ENCODE peak calls at places on chromosomes 2 and 18, in five cellular contexts. One of them, this sample, is unnamed.

GRCh38 chr2:171248205-171248662 is 87.5 kb upstream of the TLK1 start:
- DNase-seq in left ventricle myocardium inferior: no peak
- DNase-seq in adrenal gland: no peak
- DNase-seq in IMR-90: no peak
- DNase-seq in tibial nerve: no peak
- DNase-seq in this sample: no peak

GRCh38 chr2:68721482-68722071 is 13.0 kb upstream of the ARHGAP25 start:
- DNase-seq in left ventricle myocardium inferior: no peak
- DNase-seq in adrenal gland: no peak
- DNase-seq in IMR-90: no peak
- DNase-seq in tibial nerve: no peak
- DNase-seq in this sample: no peak

GRCh38 chr2:73063909-73064875 is 7.3 kb downstream of the SFXN5 start:
- DNase-seq in left ventricle myocardium inferior: no peak
- DNase-seq in adrenal gland: peak; percentile 62
- DNase-seq in IMR-90: peak; percentile 86
- DNase-seq in tibial nerve: no peak
- DNase-seq in this sample: no peak

GRCh38 chr2:111200333-111200879 is 79.7 kb downstream of the BCL2L11 start:
- DNase-seq in left ventricle myocardium inferior: no peak
- DNase-seq in adrenal gland: no peak
- DNase-seq in IMR-90: no peak
- DNase-seq in tibial nerve: no peak
- DNase-seq in this sample: no peak

GRCh38 chr2:181970160-181970794 is 15.4 kb upstream of the PPP1R1C start:
- DNase-seq in left ventricle myocardium inferior: no peak
- DNase-seq in adrenal gland: no peak
- DNase-seq in IMR-90: no peak
- DNase-seq in tibial nerve: no peak
- DNase-seq in this sample: no peak

GRCh38 chr2:1685078-1685956 is 59.0 kb downstream of the PXDN start:
- DNase-seq in left ventricle myocardium inferior: no peak
- DNase-seq in adrenal gland: no peak
- DNase-seq in IMR-90: no peak
- DNase-seq in tibial nerve: no peak
- DNase-seq in this sample: no peak

GRCh38 chr2:14903709-14904374 is 271.3 kb downstream of the LRATD1 start:
- DNase-seq in left ventricle myocardium inferior: no peak
- DNase-seq in adrenal gland: no peak
- DNase-seq in IMR-90: no peak
- DNase-seq in tibial nerve: no peak
- DNase-seq in this sample: no peak

GRCh38 chr18:57983965-57984364 is 60.1 kb upstream of the NEDD4L start:
- DNase-seq in left ventricle myocardium inferior: no peak
- DNase-seq in adrenal gland: no peak
- DNase-seq in IMR-90: no peak
- DNase-seq in tibial nerve: no peak
- DNase-seq in this sample: no peak

GRCh38 chr2:46841621-46842020 is 74.0 kb downstream of the MCFD2 start:
- DNase-seq in left ventricle myocardium inferior: no peak
- DNase-seq in adrenal gland: no peak
- DNase-seq in IMR-90: no peak
- DNase-seq in tibial nerve: no peak
- DNase-seq in this sample: no peak

GRCh38 chr18:78813898-78814297 is 165.7 kb upstream of the SALL3 start:
- DNase-seq in left ventricle myocardium inferior: no peak
- DNase-seq in adrenal gland: no peak
- DNase-seq in IMR-90: no peak
- DNase-seq in tibial nerve: no peak
- DNase-seq in this sample: no peak

GRCh38 chr18:51098082-51098481 is 68.1 kb downstream of the SMAD4 start:
- DNase-seq in left ventricle myocardium inferior: no peak
- DNase-seq in adrenal gland: peak; percentile 43
- DNase-seq in IMR-90: no peak
- DNase-seq in tibial nerve: no peak
- DNase-seq in this sample: no peak

GRCh38 chr2:150939087-150939486 is 322.6 kb downstream of the RBM43 start:
- DNase-seq in left ventricle myocardium inferior: no peak
- DNase-seq in adrenal gland: no peak
- DNase-seq in IMR-90: no peak
- DNase-seq in tibial nerve: no peak
- DNase-seq in this sample: no peak

GRCh38 chr2:61898810-61899209 is 6.7 kb upstream of the COMMD1 start:
- DNase-seq in left ventricle myocardium inferior: no peak
- DNase-seq in adrenal gland: no peak
- DNase-seq in IMR-90: peak; percentile 31
- DNase-seq in tibial nerve: no peak
- DNase-seq in this sample: no peak

GRCh38 chr2:75099521-75099922 is 99.8 kb downstream of the TACR1 start:
- DNase-seq in left ventricle myocardium inferior: no peak
- DNase-seq in adrenal gland: no peak
- DNase-seq in IMR-90: no peak
- DNase-seq in tibial nerve: no peak
- DNase-seq in this sample: no peak

GRCh38 chr2:82636411-82637020 is 1822.6 kb downstream of the SUCLG1 start:
- DNase-seq in left ventricle myocardium inferior: no peak
- DNase-seq in adrenal gland: no peak
- DNase-seq in IMR-90: no peak
- DNase-seq in tibial nerve: no peak
- DNase-seq in this sample: no peak

GRCh38 chr2:192729369-192729768 is 534.6 kb upstream of the TMEFF2 start:
- DNase-seq in left ventricle myocardium inferior: no peak
- DNase-seq in adrenal gland: no peak
- DNase-seq in IMR-90: no peak
- DNase-seq in tibial nerve: no peak
- DNase-seq in this sample: no peak

GRCh38 chr2:206443735-206444527 is 599 bp downstream of the ADAM23 start:
- DNase-seq in left ventricle myocardium inferior: peak; percentile 18
- DNase-seq in adrenal gland: no peak
- DNase-seq in IMR-90: peak; percentile 22
- DNase-seq in tibial nerve: no peak
- DNase-seq in this sample: no peak

GRCh38 chr2:5734866-5735861 is 43.0 kb downstream of the SOX11 start:
- DNase-seq in left ventricle myocardium inferior: no peak
- DNase-seq in adrenal gland: no peak
- DNase-seq in IMR-90: no peak
- DNase-seq in tibial nerve: no peak
- DNase-seq in this sample: no peak

GRCh38 chr2:119715409-119716295 is 36.7 kb downstream of the TMEM177 start:
- DNase-seq in left ventricle myocardium inferior: no peak
- DNase-seq in adrenal gland: no peak
- DNase-seq in IMR-90: no peak
- DNase-seq in tibial nerve: no peak
- DNase-seq in this sample: no peak

GRCh38 chr2:23513881-23514793 is 129.2 kb downstream of the KLHL29 start:
- DNase-seq in left ventricle myocardium inferior: no peak
- DNase-seq in adrenal gland: no peak
- DNase-seq in IMR-90: no peak
- DNase-seq in tibial nerve: no peak
- DNase-seq in this sample: no peak
- TF ChIP-seq CTCF in left ventricle myocardium inferior: no peak
- TF ChIP-seq CTCF in adrenal gland: no peak
- TF ChIP-seq CTCF in IMR-90: no peak
- TF ChIP-seq CTCF in tibial nerve: no peak
- TF ChIP-seq CTCF in this sample: no peak

GRCh38 chr2:44424211-44424610 is 62.5 kb downstream of the CAMKMT start:
- DNase-seq in left ventricle myocardium inferior: no peak
- DNase-seq in adrenal gland: no peak
- DNase-seq in IMR-90: no peak
- DNase-seq in tibial nerve: no peak
- DNase-seq in this sample: no peak
- H3K9me3 ChIP-seq in left ventricle myocardium inferior: no peaks in the 10 kb centered on the region
- H3K9me3 ChIP-seq in adrenal gland: no peaks in the 10 kb centered on the region
- H3K9me3 ChIP-seq in IMR-90: no peaks in the 10 kb centered on the region
- H3K9me3 ChIP-seq in tibial nerve: no peaks in the 10 kb centered on the region
- H3K9me3 ChIP-seq in this sample: no peaks in the 10 kb centered on the region

DNA sequence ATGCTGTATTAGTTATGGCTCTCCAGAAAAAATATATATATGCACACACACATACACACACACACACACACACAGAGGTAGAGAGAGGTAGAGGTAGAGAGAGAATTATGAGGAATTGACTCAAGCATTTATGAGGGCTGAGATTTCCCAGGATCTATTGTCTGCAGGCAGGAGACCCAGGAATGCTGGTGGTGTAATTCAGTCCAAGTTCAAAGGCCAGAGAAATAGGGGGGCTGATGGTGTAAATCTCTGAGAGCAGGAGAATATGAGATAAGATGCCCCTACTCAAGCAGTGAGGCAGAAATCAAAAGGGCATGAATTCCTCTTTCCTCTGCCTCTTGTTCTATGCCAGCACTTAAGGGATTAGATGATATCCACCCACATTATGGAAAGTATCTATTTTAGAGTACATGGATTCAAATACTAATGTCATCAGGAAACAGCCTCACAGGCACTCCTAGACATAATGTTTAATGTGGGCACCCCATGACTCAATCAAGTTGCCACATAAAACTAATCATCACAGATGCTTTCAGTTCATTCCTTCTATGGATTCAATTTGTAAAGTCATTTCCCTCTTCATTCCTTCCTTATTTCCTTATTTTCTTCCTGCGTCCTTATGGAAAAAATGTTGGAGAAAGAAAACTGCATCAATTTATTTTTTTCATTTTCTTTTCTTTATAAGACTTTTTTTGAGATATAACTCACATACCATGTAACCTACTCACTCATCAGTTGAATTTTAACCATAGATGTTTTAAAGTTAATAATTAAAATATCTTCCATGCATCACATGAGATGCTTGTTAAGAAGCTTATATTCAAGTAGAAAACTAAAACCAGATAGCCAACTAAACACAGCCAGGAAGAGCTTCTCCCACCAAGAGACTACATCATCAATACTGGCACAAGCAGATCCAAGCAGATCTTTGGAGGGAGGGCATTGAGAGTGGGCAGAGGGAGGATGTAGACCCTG is 406.2 kb downstream of the MBD2 start:
- DNase-seq in left ventricle myocardium inferior: no peak
- DNase-seq in adrenal gland: no peak
- DNase-seq in IMR-90: no peak
- DNase-seq in tibial nerve: no peak
- DNase-seq in this sample: no peak
- TF ChIP-seq CTCF in left ventricle myocardium inferior: no peak
- TF ChIP-seq CTCF in adrenal gland: no peak
- TF ChIP-seq CTCF in IMR-90: no peak
- TF ChIP-seq CTCF in tibial nerve: no peak
- TF ChIP-seq CTCF in this sample: no peak

GRCh38 chr2:219570924-219571310 is 422 bp downstream of the OBSL1 start:
- DNase-seq in left ventricle myocardium inferior: no peak
- DNase-seq in adrenal gland: no peak
- DNase-seq in IMR-90: peak; percentile 12
- DNase-seq in tibial nerve: no peak
- DNase-seq in this sample: no peak
- H3K9me3 ChIP-seq in left ventricle myocardium inferior: no peaks in the 10 kb centered on the region
- H3K9me3 ChIP-seq in adrenal gland: no peaks in the 10 kb centered on the region
- H3K9me3 ChIP-seq in IMR-90: no peaks in the 10 kb centered on the region
- H3K9me3 ChIP-seq in tibial nerve: no peaks in the 10 kb centered on the region
- H3K9me3 ChIP-seq in this sample: no peaks in the 10 kb centered on the region

GRCh38 chr2:138090330-138090729 is 126.1 kb downstream of the HNMT start:
- DNase-seq in left ventricle myocardium inferior: no peak
- DNase-seq in adrenal gland: no peak
- DNase-seq in IMR-90: peak; percentile 58
- DNase-seq in tibial nerve: peak; percentile 16
- DNase-seq in this sample: no peak
- TF ChIP-seq CTCF in left ventricle myocardium inferior: peak; percentile 62
- TF ChIP-seq CTCF in adrenal gland: peak; percentile 59
- TF ChIP-seq CTCF in IMR-90: peak; percentile 91
- TF ChIP-seq CTCF in tibial nerve: peak; percentile 35
- TF ChIP-seq CTCF in this sample: peak; percentile 44